ENCODE peak calls at places on chromosomes 12 and 14, in eight cellular contexts. E is HTR-8/SVneo; H is Panc1; U is stimulated activated CD4-positive, alpha-beta T cell treated with anti-CD3 and anti-CD28 coated beads, Interleukin-1b, Interleukin-23, amount 100 ng/mL, for 1 hour; N is GM03348; T is NCI-H524; R is astrocyte of the cerebellum; F is left ventricle myocardium inferior. Z is an unnamed sample.

GRCh38 chr12:95014554-95014953 is 11.1 kb upstream of the NDUFA12 start:
- DNase-seq in H (no peak), R (no peak), E (no peak), F (no peak), U (no peak), T (no peak), N (no peak), Z (no peak)

GRCh38 chr12:58087428-58088117 is 146.2 kb downstream of the ATP23 start:
- DNase-seq in R (no peak), N (no peak), E (no peak), H (no peak), U (no peak), T (no peak), F (no peak), Z (peak; percentile 63)

GRCh38 chr12:2845280-2845679 is 10.4 kb upstream of the NRIP2 start:
- DNase-seq in T (no peak), E (peak; percentile 85), H (no peak), N (no peak), U (no peak), F (peak; percentile 28), R (no peak), Z (no peak)

GRCh38 chr12:55515696-55516095 is 23.5 kb downstream of the OR6C68 start:
- DNase-seq in F (no peak), T (no peak), U (no peak), R (no peak), H (no peak), N (no peak), E (no peak), Z (no peak)

GRCh38 chr12:112836736-112837628 is 45.4 kb downstream of the RPH3A start:
- DNase-seq in R (no peak), T (no peak), U (no peak), E (no peak), N (no peak), F (no peak), H (no peak), Z (no peak)

GRCh38 chr12:103997277-103997900 is 31.7 kb downstream of the TDG start:
- DNase-seq in U (no peak), R (no peak), F (peak; percentile 68), E (no peak), T (no peak), N (no peak), H (no peak), Z (no peak)

GRCh38 chr12:68910128-68910527 is 22.8 kb downstream of the CPM start:
- DNase-seq in E (no peak), F (no peak), T (no peak), N (no peak), R (no peak), H (no peak), U (no peak), Z (no peak)

GRCh38 chr12:115988629-115989563 is 288.6 kb downstream of the MED13L start:
- DNase-seq in F (no peak), H (no peak), T (no peak), N (no peak), E (no peak), U (no peak), R (no peak), Z (no peak)

GRCh38 chr12:116892318-116892717 is 11.1 kb upstream of the HRK start:
- DNase-seq in E (no peak), N (no peak), R (no peak), U (no peak), F (no peak), H (no peak), T (no peak), Z (no peak)

GRCh38 chr14:55581011-55581806 is 1.2 kb downstream of the KTN1 start:
- DNase-seq in U (peak; percentile 2), T (peak; percentile 48), R (no peak), H (no peak), E (peak; percentile 43), N (peak; percentile 57), F (peak; percentile 44), Z (no peak)

GRCh38 chr12:109625131-109625559 is 51.6 kb downstream of the MVK start:
- DNase-seq in U (no peak), T (no peak), R (no peak), E (peak; percentile 54), N (peak; percentile 81), F (peak; percentile 19), H (no peak), Z (no peak)

GRCh38 chr12:132761032-132761910 is at the start of gene ANKLE2:
- DNase-seq in R (no peak), N (peak; percentile 91), T (no peak), E (peak; percentile 34), H (no peak), F (peak; percentile 50), U (peak; percentile 61), Z (peak; percentile 39)

GRCh38 chr14:29898470-29898869 is 29.2 kb downstream of the PRKD1 start:
- DNase-seq in F (no peak), H (no peak), U (no peak), N (no peak), R (no peak), E (no peak), T (no peak), Z (no peak)

GRCh38 chr12:86445361-86445760 is 189.2 kb upstream of the MGAT4C start:
- DNase-seq in E (no peak), T (no peak), R (no peak), N (no peak), F (no peak), U (no peak), H (no peak), Z (no peak)

GRCh38 chr12:63922446-63922845 is 77.9 kb downstream of the SRGAP1 start:
- DNase-seq in R (no peak), T (no peak), U (no peak), H (no peak), E (no peak), F (no peak), N (peak; percentile 59), Z (no peak)

GRCh38 chr14:104114421-104115130 is 23.8 kb upstream of the KIF26A start:
- DNase-seq in U (no peak), R (no peak), E (no peak), H (no peak), T (no peak), N (no peak), F (peak; percentile 13), Z (no peak)

GRCh38 chr12:52347546-52348510 is 19.5 kb downstream of the KRT85 start:
- DNase-seq in F (no peak), R (no peak), H (no peak), N (no peak), T (no peak), U (no peak), E (no peak), Z (no peak)

GRCh38 chr12:97757431-97758091 is 295.0 kb downstream of the RMST start:
- DNase-seq in F (no peak), H (no peak), N (no peak), U (no peak), R (no peak), E (no peak), T (no peak), Z (no peak)

GRCh38 chr14:77804592-77804991 is 4.7 kb downstream of the ADCK1 start:
- DNase-seq in F (no peak), U (no peak), R (no peak), H (no peak), E (no peak), T (no peak), N (peak; percentile 19), Z (no peak)

GRCh38 chr14:77026166-77026929 is 2.2 kb downstream of the IRF2BPL start:
- DNase-seq in E (no peak), T (peak; percentile 42), H (no peak), U (no peak), R (no peak), N (peak; percentile 43), F (peak; percentile 49), Z (no peak)

GRCh38 chr12:72433298-72433697 is 161.1 kb downstream of the TRHDE start:
- DNase-seq in E (no peak), R (no peak), H (no peak), U (no peak), F (no peak), N (no peak), T (no peak), Z (no peak)

GRCh38 chr12:132049876-132050275 is 94.2 kb downstream of the DDX51 start:
- DNase-seq in R (no peak), T (peak; percentile 28), F (no peak), H (no peak), N (no peak), E (no peak), U (no peak), Z (no peak)

GRCh38 chr12:49358548-49359141 is 8.6 kb upstream of the SPATS2 start:
- DNase-seq in N (peak; percentile 57), U (no peak), F (no peak), R (peak; percentile 58), E (peak; percentile 65), T (peak; percentile 76), H (no peak), Z (no peak)

GRCh38 chr12:94458882-94459772 is 540 bp downstream of the CEP83 start:
- DNase-seq in R (peak; percentile 19), N (no peak), U (no peak), H (no peak), E (peak; percentile 11), T (no peak), F (no peak), Z (no peak)

GRCh38 chr12:2640281-2640680 is 154.5 kb upstream of the FKBP4 start:
- DNase-seq in H (no peak), U (no peak), R (no peak), T (peak; percentile 5), F (no peak), E (no peak), N (peak; percentile 84), Z (peak; percentile 85)

GRCh38 chr12:50085615-50085928 is 430 bp downstream of the SMARCD1 start:
- DNase-seq in U (no peak), E (no peak), N (no peak), R (no peak), H (no peak), F (no peak), T (peak; percentile 52), Z (no peak)

GRCh38 chr12:24062642-24063245 is 113.3 kb upstream of the SOX5 start:
- DNase-seq in N (no peak), E (no peak), U (no peak), R (no peak), F (no peak), T (no peak), H (no peak), Z (no peak)

GRCh38 chr12:3998397-3998796 is 125.2 kb upstream of the PARP11 start:
- DNase-seq in H (no peak), N (no peak), F (no peak), E (no peak), U (no peak), T (no peak), R (no peak), Z (no peak)

GRCh38 chr12:25689996-25690501 is 137.0 kb upstream of the LMNTD1 start:
- DNase-seq in H (no peak), U (no peak), T (peak; percentile 55), R (no peak), E (no peak), N (peak; percentile 10), F (peak; percentile 26), Z (peak; percentile 43)

GRCh38 chr12:101414533-101415119 is 7.1 kb upstream of the ARL1 start:
- DNase-seq in F (no peak), R (peak; percentile 42), H (peak; percentile 68), N (peak; percentile 67), U (no peak), T (peak; percentile 1), E (peak; percentile 32), Z (peak; percentile 8)

GRCh38 chr12:95214466-95214865 is 2.8 kb downstream of the FGD6 start:
- DNase-seq in F (no peak), N (no peak), U (no peak), T (peak; percentile 16), R (no peak), E (no peak), H (no peak), Z (no peak)

GRCh38 chr14:50045837-50046236 is 70.5 kb downstream of the VCPKMT start:
- DNase-seq in T (no peak), R (no peak), E (no peak), H (no peak), U (no peak), N (no peak), F (no peak), Z (no peak)

GRCh38 chr12:64976131-64976530 is 145.0 kb downstream of the WIF1 start:
- DNase-seq in N (no peak), T (no peak), H (no peak), E (no peak), F (no peak), U (no peak), R (peak; percentile 53), Z (peak; percentile 94)

GRCh38 chr12:131390408-131391100 is 320.3 kb upstream of the SFSWAP start:
- DNase-seq in N (no peak), U (no peak), T (no peak), H (no peak), F (no peak), R (no peak), E (peak; percentile 30), Z (no peak)